ENCODE peak calls at places on chromosomes 6 and 20, in six cellular contexts. U, A, V, W, N and I are unnamed samples.

GRCh38 chr6:32668226-32668747 is 1.8 kb upstream of the HLA-DQB1 start:
- DNase-seq in N (no peak), W (peak; percentile 10), U (no peak), V (no peak), A (peak; percentile 40), I (peak; percentile 50)

GRCh38 chr20:235891-236290 is 8.8 kb downstream of the DEFB129 start:
- DNase-seq in N (peak; percentile 30), U (no peak), V (no peak), W (no peak), A (peak; percentile 47), I (peak; percentile 15)

GRCh38 chr6:109690373-109690739 is 646 bp downstream of the AK9 start:
- DNase-seq in W (peak; percentile 51), A (no peak), V (no peak), N (no peak), U (peak; percentile 55), I (no peak)

GRCh38 chr20:17825949-17826843 is 126.4 kb downstream of the BANF2 start:
- DNase-seq in V (no peak), U (no peak), A (no peak), W (no peak), N (no peak), I (no peak)

GRCh38 chr20:32285621-32286334 is 8.3 kb downstream of the KIF3B start:
- DNase-seq in V (no peak), A (no peak), W (no peak), N (no peak), U (no peak), I (peak; percentile 23)

GRCh38 chr20:50541606-50542041 is 31.4 kb downstream of the PTPN1 start:
- DNase-seq in A (no peak), V (peak; percentile 60), W (no peak), N (no peak), U (no peak), I (no peak)

GRCh38 chr20:44690781-44691423 is 24.3 kb upstream of the CCN5 start:
- DNase-seq in U (no peak), W (no peak), V (no peak), N (no peak), A (no peak), I (no peak)

GRCh38 chr20:23928788-23929187 is 49.2 kb upstream of the CST5 start:
- DNase-seq in U (no peak), N (no peak), A (no peak), W (no peak), V (no peak), I (no peak)

GRCh38 chr6:390914-391558 is 516 bp upstream of the IRF4 start:
- DNase-seq in A (no peak), U (no peak), W (no peak), V (no peak), N (no peak), I (no peak)

GRCh38 chr6:147503587-147503986 is 4.9 kb upstream of the SAMD5 start:
- DNase-seq in N (no peak), U (no peak), V (no peak), W (no peak), A (no peak), I (no peak)

GRCh38 chr20:54204063-54204462 is 3.8 kb upstream of the PFDN4 start:
- DNase-seq in U (no peak), A (no peak), W (no peak), N (no peak), V (no peak), I (no peak)

GRCh38 chr6:126539022-126539421 is 199.1 kb downstream of the CENPW start:
- DNase-seq in N (peak; percentile 42), U (no peak), W (no peak), A (peak; percentile 82), V (no peak), I (peak; percentile 40)

GRCh38 chr20:47370850-47371782 is 14.6 kb upstream of the ZMYND8 start:
- DNase-seq in U (no peak), V (no peak), W (no peak), N (no peak), A (peak; percentile 62), I (no peak)

GRCh38 chr6:18016698-18017097 is 29.3 kb upstream of the KIF13A start:
- DNase-seq in A (no peak), U (no peak), N (no peak), W (no peak), V (no peak), I (no peak)

GRCh38 chr6:142419071-142419470 is 117.3 kb downstream of the ADGRG6 start:
- DNase-seq in N (no peak), A (no peak), W (no peak), U (no peak), V (no peak), I (no peak)

GRCh38 chr20:2402271-2402980 is 21.7 kb downstream of the TGM6 start:
- DNase-seq in W (no peak), A (peak; percentile 55), U (no peak), N (no peak), V (peak; percentile 18), I (peak; percentile 71)

GRCh38 chr20:62702886-62703852 is 5.5 kb upstream of the NTSR1 start:
- DNase-seq in W (no peak), V (peak; percentile 85), A (peak; percentile 94), U (peak; percentile 4), N (peak; percentile 86), I (peak; percentile 92)

GRCh38 chr6:36827261-36828079 is 11.8 kb downstream of the CPNE5 start:
- DNase-seq in U (no peak), N (no peak), V (peak; percentile 98), W (no peak), A (peak; percentile 57), I (no peak)

GRCh38 chr6:79231101-79231500 is 3.4 kb downstream of the HMGN3 start:
- DNase-seq in N (no peak), A (no peak), W (no peak), V (no peak), U (no peak), I (no peak)

GRCh38 chr6:134168580-134169223 is 116.3 kb upstream of the SLC2A12 start:
- DNase-seq in W (no peak), U (no peak), V (no peak), N (no peak), A (no peak), I (no peak)

GRCh38 chr20:51725584-51726176 is 42.5 kb downstream of the ATP9A start:
- DNase-seq in N (no peak), A (no peak), V (no peak), U (no peak), W (no peak), I (no peak)

GRCh38 chr6:71383476-71383875 is 94.9 kb downstream of the OGFRL1 start:
- DNase-seq in N (no peak), V (no peak), A (no peak), W (no peak), U (no peak), I (no peak)

GRCh38 chr6:101722991-101723579 is 329.6 kb downstream of the GRIK2 start:
- DNase-seq in W (no peak), N (no peak), U (no peak), A (peak; percentile 86), V (no peak), I (no peak)

GRCh38 chr6:39085129-39085528 is 29.9 kb downstream of the SAYSD1 start:
- DNase-seq in W (no peak), N (no peak), V (no peak), U (no peak), A (no peak), I (no peak)

GRCh38 chr20:17875981-17876385 is 92.6 kb downstream of the SNX5 start:
- DNase-seq in V (no peak), W (no peak), N (no peak), U (no peak), A (no peak), I (no peak)

GRCh38 chr6:38477680-38478260 is 162.0 kb downstream of the BTBD9 start:
- DNase-seq in U (no peak), W (no peak), N (no peak), A (no peak), V (no peak), I (no peak)

GRCh38 chr6:35128496-35128895 is 12.6 kb downstream of the TCP11 start:
- DNase-seq in V (no peak), N (no peak), W (no peak), A (no peak), U (no peak), I (no peak)

GRCh38 chr6:45955597-45955996 is 60.1 kb downstream of the CLIC5 start:
- DNase-seq in U (no peak), N (no peak), V (no peak), W (no peak), A (no peak), I (no peak)

GRCh38 chr6:44297063-44298038 is 15.8 kb downstream of the AARS2 start:
- DNase-seq in A (no peak), N (no peak), W (peak; percentile 51), U (peak; percentile 51), V (no peak), I (peak; percentile 8)

GRCh38 chr20:32828029-32828666 is 8.4 kb downstream of the MAPRE1 start:
- DNase-seq in W (no peak), A (no peak), V (no peak), U (no peak), N (no peak), I (no peak)

GRCh38 chr6:5088780-5089179 is 3.6 kb downstream of the PPP1R3G start:
- DNase-seq in W (no peak), U (no peak), V (no peak), N (no peak), A (no peak), I (no peak)